ENCODE peak calls at places on chromosomes 3 and 15, in ten cellular contexts. N, K, P, M, G, B, O, Q, C and I are unnamed samples.
A peak's percentile ranks its signal among the peaks of the same experiment; 100 is the strongest.

GRCh38 chr3:10999516-10999915 is 7.0 kb downstream of the SLC6A1 start:
- DNase-seq in O (no peak), B (no peak), K (no peak), G (no peak), M (no peak), Q (no peak), P (no peak), N (no peak), C (no peak), I (no peak)

GRCh38 chr3:46186856-46187700 is 21.0 kb downstream of the CCR1 start:
- DNase-seq in G (no peak), C (no peak), Q (no peak), N (no peak), B (no peak), M (no peak), P (no peak), K (no peak), O (no peak), I (no peak)

GRCh38 chr3:36911990-36912804 is 32.7 kb downstream of the TRANK1 start:
- DNase-seq in C (peak; percentile 40), M (peak; percentile 84), G (no peak), P (no peak), Q (no peak), N (peak; percentile 86), B (peak; percentile 94), K (no peak), O (no peak), I (no peak)

GRCh38 chr3:37216597-37217097 is 42.3 kb upstream of the LRRFIP2 start:
- DNase-seq in N (no peak), Q (no peak), P (no peak), K (no peak), G (no peak), M (no peak), B (no peak), O (no peak), C (no peak), I (no peak)

GRCh38 chr15:92197761-92198160 is 195.9 kb upstream of the ST8SIA2 start:
- DNase-seq in Q (no peak), G (no peak), B (no peak), M (peak; percentile 24), C (no peak), P (no peak), K (no peak), O (no peak), N (no peak), I (no peak)

GRCh38 chr3:102156426-102156825 is 278.4 kb upstream of the ZPLD1 start:
- DNase-seq in C (peak; percentile 69), O (no peak), P (no peak), N (peak; percentile 84), Q (no peak), K (no peak), B (peak; percentile 95), M (peak; percentile 52), G (peak; percentile 71), I (no peak)

GRCh38 chr15:88433046-88433685 is 34.0 kb downstream of the MRPL46 start:
- DNase-seq in Q (no peak), K (no peak), O (no peak), G (no peak), M (no peak), B (no peak), P (no peak), C (no peak), N (no peak), I (no peak)

GRCh38 chr3:130759692-130760338 is 13.2 kb upstream of the PIK3R4 start:
- DNase-seq in N (peak; percentile 81), O (peak; percentile 29), P (no peak), M (peak; percentile 68), B (peak; percentile 49), K (peak; percentile 63), Q (peak; percentile 42), C (peak; percentile 53), G (no peak), I (peak; percentile 61)

GRCh38 chr3:188734395-188734794 is 437.4 kb upstream of the TPRG1 start:
- DNase-seq in Q (no peak), M (no peak), K (no peak), G (no peak), B (no peak), O (no peak), P (no peak), C (peak; percentile 30), N (no peak), I (peak; percentile 17)

GRCh38 chr15:101617390-101617965 is 34.7 kb downstream of the TM2D3 start:
- DNase-seq in P (no peak), N (peak; percentile 66), Q (peak; percentile 63), K (no peak), O (no peak), B (no peak), M (peak; percentile 11), C (no peak), G (no peak), I (no peak)

GRCh38 chr3:192188218-192188835 is 539.0 kb downstream of the FGF12 start:
- DNase-seq in P (no peak), G (no peak), Q (peak; percentile 68), K (peak; percentile 78), O (peak; percentile 2), C (peak; percentile 37), N (peak; percentile 67), B (peak; percentile 4), M (peak; percentile 57), I (no peak)

GRCh38 chr15:85563328-85563727 is 182.9 kb downstream of the AKAP13 start:
- DNase-seq in M (no peak), G (peak; percentile 26), Q (no peak), B (peak; percentile 33), C (peak; percentile 7), K (no peak), P (no peak), O (no peak), N (peak; percentile 89), I (no peak)

GRCh38 chr3:25173610-25174009 is 254.5 kb upstream of the RARB start:
- DNase-seq in N (no peak), M (no peak), O (no peak), Q (no peak), P (no peak), G (no peak), B (no peak), C (no peak), K (no peak), I (no peak)

GRCh38 chr15:80474751-80475295 is 70.6 kb downstream of the ARNT2 start:
- DNase-seq in M (peak; percentile 64), P (no peak), G (no peak), K (no peak), N (no peak), Q (no peak), C (no peak), O (no peak), B (no peak), I (no peak)